ENCODE peak calls at places on chromosomes 6 and 20, in eight cellular contexts. One of them, this sample, is unnamed.

GRCh38 chr6:46062312-46062711 is 46.7 kb upstream of the CLIC5 start:
- DNase-seq in WTC11: no peak
- DNase-seq in neural crest cell: no peak
- DNase-seq in cerebellar cortex: no peak
- DNase-seq in erythroblast: no peak
- DNase-seq in suprapubic skin: no peak
- DNase-seq in mammary epithelial cell: peak; percentile 79
- DNase-seq in activated CD4-positive, alpha-beta T cell treated with anti-CD3 and anti-CD28 coated beads, Interleukin-2, amount 10 ng/mL, durations not matched to agents 24 days and 14 days: no peak
- DNase-seq in this sample: no peak

GRCh38 chr20:45991616-45992015 is 17.1 kb upstream of the MMP9 start:
- DNase-seq in WTC11: no peak
- DNase-seq in neural crest cell: no peak
- DNase-seq in cerebellar cortex: no peak
- DNase-seq in erythroblast: no peak
- DNase-seq in suprapubic skin: no peak
- DNase-seq in mammary epithelial cell: no peak
- DNase-seq in activated CD4-positive, alpha-beta T cell treated with anti-CD3 and anti-CD28 coated beads, Interleukin-2, amount 10 ng/mL, durations not matched to agents 24 days and 14 days: no peak
- DNase-seq in this sample: no peak

GRCh38 chr20:17531537-17532025 is 402 bp upstream of the BFSP1 start:
- DNase-seq in WTC11: no peak
- DNase-seq in neural crest cell: no peak
- DNase-seq in cerebellar cortex: no peak
- DNase-seq in erythroblast: no peak
- DNase-seq in suprapubic skin: no peak
- DNase-seq in mammary epithelial cell: no peak
- DNase-seq in activated CD4-positive, alpha-beta T cell treated with anti-CD3 and anti-CD28 coated beads, Interleukin-2, amount 10 ng/mL, durations not matched to agents 24 days and 14 days: no peak
- DNase-seq in this sample: no peak

GRCh38 chr6:11500008-11500407 is 37.5 kb upstream of the TMEM170B start:
- DNase-seq in WTC11: no peak
- DNase-seq in neural crest cell: no peak
- DNase-seq in cerebellar cortex: no peak
- DNase-seq in erythroblast: no peak
- DNase-seq in suprapubic skin: no peak
- DNase-seq in mammary epithelial cell: peak; percentile 56
- DNase-seq in activated CD4-positive, alpha-beta T cell treated with anti-CD3 and anti-CD28 coated beads, Interleukin-2, amount 10 ng/mL, durations not matched to agents 24 days and 14 days: no peak
- DNase-seq in this sample: no peak

GRCh38 chr6:166620478-166621113 is 6.5 kb downstream of the RPS6KA2 start:
- DNase-seq in WTC11: no peak
- DNase-seq in neural crest cell: no peak
- DNase-seq in cerebellar cortex: peak; percentile 63
- DNase-seq in erythroblast: no peak
- DNase-seq in suprapubic skin: no peak
- DNase-seq in mammary epithelial cell: no peak
- DNase-seq in activated CD4-positive, alpha-beta T cell treated with anti-CD3 and anti-CD28 coated beads, Interleukin-2, amount 10 ng/mL, durations not matched to agents 24 days and 14 days: no peak
- DNase-seq in this sample: no peak

GRCh38 chr6:27825025-27825823 is 87.0 kb downstream of the OR2B2 start:
- DNase-seq in WTC11: no peak
- DNase-seq in neural crest cell: no peak
- DNase-seq in cerebellar cortex: no peak
- DNase-seq in erythroblast: no peak
- DNase-seq in suprapubic skin: no peak
- DNase-seq in mammary epithelial cell: peak; percentile 35
- DNase-seq in activated CD4-positive, alpha-beta T cell treated with anti-CD3 and anti-CD28 coated beads, Interleukin-2, amount 10 ng/mL, durations not matched to agents 24 days and 14 days: no peak
- DNase-seq in this sample: no peak

GRCh38 chr6:170182093-170182780 is 108.6 kb downstream of the DLL1 start:
- DNase-seq in WTC11: no peak
- DNase-seq in neural crest cell: no peak
- DNase-seq in cerebellar cortex: no peak
- DNase-seq in erythroblast: no peak
- DNase-seq in suprapubic skin: no peak
- DNase-seq in mammary epithelial cell: no peak
- DNase-seq in activated CD4-positive, alpha-beta T cell treated with anti-CD3 and anti-CD28 coated beads, Interleukin-2, amount 10 ng/mL, durations not matched to agents 24 days and 14 days: no peak
- DNase-seq in this sample: no peak

GRCh38 chr6:50030777-50031562 is 9.2 kb upstream of the DEFB110 start:
- DNase-seq in WTC11: peak; percentile 67
- DNase-seq in neural crest cell: peak; percentile 29
- DNase-seq in cerebellar cortex: no peak
- DNase-seq in erythroblast: peak; percentile 49
- DNase-seq in suprapubic skin: no peak
- DNase-seq in mammary epithelial cell: peak; percentile 6
- DNase-seq in activated CD4-positive, alpha-beta T cell treated with anti-CD3 and anti-CD28 coated beads, Interleukin-2, amount 10 ng/mL, durations not matched to agents 24 days and 14 days: no peak
- DNase-seq in this sample: no peak